ENCODE peak calls at places on chromosomes 12 and 14, in eight cellular contexts. S is tibial nerve; Y is CD4-positive, CD25-positive, alpha-beta regulatory T cell; E is cardiac muscle cell; W is CD8-positive, alpha-beta T cell; B is colonic mucosa; Q is left lung; C is lung. V is an unnamed sample.

GRCh38 chr12:45017916-45018315 is 33.0 kb downstream of the DBX2 start:
- DNase-seq in B (no peak), Y (no peak), E (no peak), S (no peak), W (no peak), C (no peak), Q (no peak), V (no peak)

GRCh38 chr14:74468513-74468912 is 24.6 kb downstream of the NPC2 start:
- DNase-seq in C (no peak), S (no peak), B (no peak), W (no peak), Q (no peak), E (no peak), Y (no peak), V (no peak)

GRCh38 chr12:57755454-57756372 is 810 bp downstream of the MARCHF9 start:
- DNase-seq in Y (peak; percentile 38), S (no peak), E (peak; percentile 60), Q (peak; percentile 88), C (no peak), W (peak; percentile 23), B (peak; percentile 70), V (no peak)

GRCh38 chr12:130161261-130162231 is 718 bp upstream of the FZD10 start:
- DNase-seq in Y (no peak), W (no peak), Q (peak; percentile 78), S (no peak), C (no peak), B (peak; percentile 42), E (no peak), V (no peak)

GRCh38 chr14:99802301-99803105 is 9.3 kb downstream of the EML1 start:
- DNase-seq in Y (no peak), E (no peak), W (no peak), C (no peak), Q (no peak), S (no peak), B (no peak), V (no peak)

GRCh38 chr14:59869381-59870255 is 958 bp downstream of the RTN1 start:
- DNase-seq in C (no peak), B (no peak), Y (no peak), S (no peak), E (peak; percentile 13), Q (peak; percentile 78), W (no peak), V (no peak)

GRCh38 chr14:65949711-65950516 is 536.3 kb upstream of the CCDC196 start:
- DNase-seq in Q (no peak), C (peak; percentile 46), S (no peak), B (peak; percentile 26), E (peak; percentile 84), Y (peak; percentile 68), W (no peak), V (no peak)

GRCh38 chr14:100115236-100115635 is 44.2 kb downstream of the DEGS2 start:
- DNase-seq in S (no peak), B (no peak), Q (no peak), C (no peak), Y (no peak), E (no peak), W (no peak), V (no peak)

GRCh38 chr12:121061831-121062230 is 22.8 kb upstream of the OASL start:
- DNase-seq in Q (no peak), W (no peak), E (no peak), Y (no peak), S (no peak), C (no peak), B (no peak), V (no peak)

GRCh38 chr12:132218915-132219314 is 74.7 kb downstream of the NOC4L start:
- DNase-seq in Y (peak; percentile 54), S (no peak), Q (peak; percentile 47), W (no peak), B (no peak), C (no peak), E (peak; percentile 42), V (peak; percentile 39)

GRCh38 chr14:106586098-106586704 is 1059.8 kb downstream of the TMEM121 start:
- DNase-seq in W (peak; percentile 40), Q (no peak), S (no peak), E (no peak), C (no peak), B (peak; percentile 51), Y (peak; percentile 44), V (peak; percentile 1)

GRCh38 chr14:23580948-23581281 is 2.3 kb upstream of the JPH4 start:
- DNase-seq in E (no peak), C (no peak), W (no peak), B (peak; percentile 9), Y (no peak), Q (peak; percentile 63), S (no peak), V (no peak)

GRCh38 chr12:110247340-110248095 is 33.5 kb upstream of the ATP2A2 start:
- DNase-seq in E (no peak), Q (no peak), C (no peak), B (peak; percentile 88), W (no peak), Y (no peak), S (no peak), V (no peak)

GRCh38 chr12:26027401-26027800 is 68.9 kb downstream of the RASSF8 start:
- DNase-seq in B (no peak), C (no peak), Q (no peak), E (no peak), S (no peak), W (no peak), Y (no peak), V (no peak)

GRCh38 chr12:3333991-3334391 is 157.0 kb upstream of the PRMT8 start:
- DNase-seq in E (no peak), W (no peak), Y (no peak), C (no peak), B (no peak), Q (no peak), S (no peak), V (no peak)

GRCh38 chr12:60935981-60936761 is 1324.0 kb upstream of the USP15 start:
- DNase-seq in E (no peak), S (no peak), Y (no peak), C (no peak), Q (no peak), B (no peak), W (no peak), V (no peak)

GRCh38 chr12:73307260-73307659 is 1035.1 kb downstream of the TRHDE start:
- DNase-seq in S (no peak), Y (no peak), W (no peak), C (no peak), B (no peak), Q (no peak), E (no peak), V (no peak)
- H3K4me3 ChIP-seq in S (no peak overlapping the region), Y (no peak overlapping the region), W (no peak overlapping the region), C (no peak overlapping the region), B (no peak overlapping the region), Q (no peak overlapping the region), E (no peak overlapping the region), V (no peak overlapping the region)

GRCh38 chr14:55272922-55273321 is 1.7 kb downstream of the FBXO34 start:
- DNase-seq in W (no peak), Y (no peak), B (no peak), C (no peak), E (no peak), S (no peak), Q (no peak), V (no peak)
- H3K27ac ChIP-seq in W (no peak overlapping the region), Y (peak overlapping the region; percentile 6), B (peak overlapping the region; percentile 89), C (no peak overlapping the region), E (no peak overlapping the region), S (peak overlapping the region; percentile 94), Q (peak overlapping the region; percentile 97), V (peak overlapping the region; percentile 93)

GRCh38 chr14:103697601-103698379 is 17.5 kb downstream of the XRCC3 start:
- DNase-seq in E (no peak), B (no peak), Y (no peak), C (no peak), Q (peak; percentile 45), W (no peak), S (no peak), V (no peak)
- H3K4me3 ChIP-seq in E (no peak overlapping the region), B (no peak overlapping the region), Y (no peak overlapping the region), C (no peak overlapping the region), Q (no peak overlapping the region), W (no peak overlapping the region), S (no peak overlapping the region), V (no peak overlapping the region)

GRCh38 chr12:105234197-105234596 is 1.8 kb downstream of the APPL2 start:
- DNase-seq in E (no peak), S (no peak), B (no peak), Y (peak; percentile 25), Q (no peak), C (no peak), W (no peak), V (no peak)

GRCh38 chr12:105231396-105231795 is 4.6 kb downstream of the APPL2 start:
- DNase-seq in E (no peak), C (no peak), S (no peak), Q (no peak), B (peak; percentile 44), Y (no peak), W (no peak), V (no peak)

GRCh38 chr12:105235299-105235746 is 651 bp downstream of the APPL2 start:
- DNase-seq in E (no peak), Y (peak; percentile 32), S (no peak), Q (no peak), B (no peak), C (no peak), W (no peak), V (no peak)

GRCh38 chr12:105235747-105236476 is at the start of gene APPL2:
- DNase-seq in Q (peak; percentile 97), W (peak; percentile 78), E (peak; percentile 94), S (peak; percentile 81), Y (peak; percentile 90), B (peak; percentile 90), C (peak; percentile 90), V (peak; percentile 64)

DNA sequence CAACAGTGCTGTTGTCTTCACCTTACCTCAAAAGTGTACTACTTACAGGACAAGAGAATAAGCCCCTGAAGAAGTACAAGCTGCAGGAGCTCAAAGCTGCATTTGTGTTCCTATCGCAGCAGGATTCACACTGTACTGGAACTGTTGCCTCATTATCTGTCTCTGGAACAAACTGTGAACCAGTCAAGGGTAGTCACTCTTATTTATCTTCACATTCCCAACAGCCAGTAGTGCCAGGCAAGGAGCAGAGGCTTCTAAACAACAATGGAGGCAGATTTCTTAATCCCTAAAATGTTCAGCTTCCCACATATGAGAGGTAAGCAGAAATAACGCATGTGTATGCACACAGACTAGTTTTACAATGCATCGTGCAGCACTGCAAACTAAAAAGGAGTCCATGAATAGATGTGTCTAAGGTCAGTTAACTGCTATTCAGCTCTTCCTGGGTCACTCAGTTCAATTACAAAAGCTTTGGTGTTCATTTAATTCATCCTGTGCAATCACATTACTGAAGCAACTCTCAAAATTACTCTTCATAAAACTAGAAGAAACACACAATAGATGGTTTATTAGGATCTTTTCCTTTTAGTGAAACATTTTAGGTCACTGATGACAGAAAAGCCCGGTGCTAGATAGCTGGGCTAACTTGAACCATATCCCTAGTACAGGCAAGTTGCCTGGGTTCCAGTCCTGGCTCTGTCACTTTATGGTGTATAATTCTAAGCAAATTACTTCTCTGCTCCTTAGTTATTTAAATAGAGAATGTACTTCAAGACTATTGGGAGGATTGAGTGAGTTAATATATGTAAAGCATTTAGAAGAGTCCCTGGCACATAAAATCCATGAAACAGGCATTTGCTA is 2.7 kb downstream of the APPL2 start:
- DNase-seq in B (no peak), Q (no peak), E (no peak), C (no peak), W (no peak), Y (no peak), S (no peak), V (no peak)
- H3K27ac ChIP-seq in B (peak overlapping the region; percentile 36), Q (no peak overlapping the region), E (no peak overlapping the region), C (no peak overlapping the region), W (no peak overlapping the region), Y (no peak overlapping the region), S (peak overlapping the region; percentile 98), V (no peak overlapping the region)

V was measured in HL-60.